ENCODE peak calls at places on chromosome 9, in four cellular contexts. H is upper lobe of right lung, R is choroid plexus epithelial cell, I is PC-3. V is an unnamed sample.

GRCh38 chr9:12740845-12741244 is 34.0 kb upstream of the LURAP1L start:
- DNase-seq in R (no peak), I (no peak), H (no peak), V (peak)

GRCh38 chr9:107983191-107983603 is 493.6 kb upstream of the KLF4 start:
- DNase-seq in I (peak), H (no peak), R (peak), V (peak)

GRCh38 chr9:93013856-93014582 is 44.5 kb upstream of the SUSD3 start:
- DNase-seq in I (no peak), R (peak), H (peak), V (no peak)

GRCh38 chr9:85246566-85246965 is 495.2 kb downstream of the AGTPBP1 start:
- DNase-seq in R (no peak), H (no peak), I (no peak), V (no peak)

GRCh38 chr9:108014353-108014752 is 524.8 kb upstream of the KLF4 start:
- DNase-seq in I (no peak), R (no peak), H (no peak), V (no peak)

GRCh38 chr9:89477395-89477794 is 20.5 kb downstream of the SEMA4D start:
- DNase-seq in H (no peak), I (no peak), R (no peak), V (no peak)

GRCh38 chr9:30670805-30671562 is 1713.5 kb upstream of the ACO1 start:
- DNase-seq in R (no peak), I (no peak), H (no peak), V (no peak)

GRCh38 chr9:86239053-86239770 is 20.2 kb downstream of the C9orf153 start:
- DNase-seq in I (peak), H (no peak), R (peak), V (peak)

GRCh38 chr9:92377904-92378303 is 26.5 kb downstream of the OGN start:
- DNase-seq in I (no peak), R (no peak), H (no peak), V (no peak)

GRCh38 chr9:16458696-16459420 is 411.6 kb downstream of the BNC2 start:
- DNase-seq in H (no peak), I (peak), R (peak), V (peak)

GRCh38 chr9:91253488-91253887 is 108.2 kb downstream of the AUH start:
- DNase-seq in I (no peak), R (peak), H (no peak), V (peak)

GRCh38 chr9:127336708-127337352 is 60.1 kb upstream of the SLC2A8 start:
- DNase-seq in I (peak), H (no peak), R (peak), V (peak)

GRCh38 chr9:126491256-126491879 is 122.4 kb upstream of the LMX1B start:
- DNase-seq in R (peak), I (peak), H (no peak), V (peak)

GRCh38 chr9:4490705-4491620 is 695 bp downstream of the SLC1A1 start:
- DNase-seq in H (peak), I (no peak), R (peak), V (no peak)

GRCh38 chr9:128160603-128160987 is 530 bp downstream of the BBLN start:
- DNase-seq in H (no peak), R (no peak), I (no peak), V (peak)

GRCh38 chr9:126745574-126746411 is 59.0 kb upstream of the ZBTB43 start:
- DNase-seq in H (no peak), R (no peak), I (no peak), V (no peak)

GRCh38 chr9:128702949-128703615 is 779 bp downstream of the PKN3 start:
- DNase-seq in R (no peak), H (peak), I (no peak), V (no peak)

GRCh38 chr9:77063645-77064285 is 44.3 kb downstream of the FOXB2 start:
- DNase-seq in H (no peak), I (peak), R (peak), V (peak)

GRCh38 chr9:125564641-125565040 is 142.4 kb downstream of the MAPKAP1 start:
- DNase-seq in I (no peak), R (no peak), H (no peak), V (no peak)

GRCh38 chr9:92279302-92279701 is 14.2 kb downstream of the IARS1 start:
- DNase-seq in H (no peak), R (no peak), I (no peak), V (no peak)

GRCh38 chr9:83960991-83961390 is 19.0 kb downstream of the HNRNPK start:
- DNase-seq in R (no peak), H (no peak), I (no peak), V (no peak)

GRCh38 chr9:106775960-106776359 is 87.0 kb upstream of the ZNF462 start:
- DNase-seq in I (peak), R (no peak), H (no peak), V (no peak)

GRCh38 chr9:108861464-108861863 is 602 bp upstream of the ACTL7A start:
- DNase-seq in I (no peak), H (no peak), R (no peak), V (no peak)

GRCh38 chr9:20219437-20219836 is 402.9 kb downstream of the MLLT3 start:
- DNase-seq in R (no peak), I (no peak), H (no peak), V (no peak)

GRCh38 chr9:101371813-101372212 is 13.0 kb downstream of the BAAT start:
- DNase-seq in H (no peak), R (no peak), I (no peak), V (no peak)

GRCh38 chr9:101372327-101373118 is 12.3 kb downstream of the BAAT start:
- DNase-seq in H (no peak), I (no peak), R (no peak), V (no peak)

GRCh38 chr9:101376117-101376866 is 8.5 kb downstream of the BAAT start:
- DNase-seq in I (no peak), H (no peak), R (peak), V (peak)

GRCh38 chr9:101380295-101380694 is 4.5 kb downstream of the BAAT start:
- DNase-seq in I (no peak), H (no peak), R (no peak), V (no peak)

GRCh38 chr9:101375546-101375945 is 9.3 kb downstream of the BAAT start:
- DNase-seq in I (no peak), R (no peak), H (no peak), V (peak)
- H3K4me3 ChIP-seq in I (no peak), R (no peak), H (no peak), V (peak)

GRCh38 chr9:2016411-2017208 is 1.5 kb downstream of the SMARCA2 start:
- DNase-seq in H (peak), R (peak), I (peak), V (peak)
- TF ChIP-seq CTCF in H (no peak), R (no peak), I (no peak), V (no peak)

GRCh38 chr9:109862452-109862851 is 82.5 kb downstream of the PALM2AKAP2 start:
- DNase-seq in I (no peak), H (no peak), R (no peak), V (no peak)
- H3K4me3 ChIP-seq in I (no peak), H (no peak), R (no peak), V (no peak)

GRCh38 chr9:80516678-80517077 is 944.9 kb downstream of the TLE4 start:
- DNase-seq in I (no peak), R (no peak), H (no peak), V (no peak)

GRCh38 chr9:80518441-80518840 is 946.7 kb downstream of the TLE4 start:
- DNase-seq in I (no peak), H (no peak), R (no peak), V (no peak)

DNA sequence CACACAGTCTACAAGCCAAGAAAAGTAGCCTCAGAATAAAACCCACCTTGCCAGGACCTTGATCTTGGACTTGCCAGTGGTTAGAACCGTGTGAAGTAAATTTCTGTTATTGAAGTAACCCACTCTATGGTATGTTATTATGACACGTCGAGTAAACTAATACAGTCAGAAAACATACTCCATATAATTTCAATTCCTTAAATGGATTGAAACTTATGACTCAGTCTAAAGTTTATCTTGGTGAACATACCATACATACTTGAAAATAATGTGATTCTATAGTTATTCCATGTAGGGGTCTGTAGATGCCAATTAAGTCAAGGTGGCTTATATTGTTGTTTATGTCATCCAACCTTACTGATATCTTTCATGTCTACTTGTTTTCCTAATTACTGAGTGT is 950.7 kb downstream of the TLE4 start:
- DNase-seq in I (peak), R (peak), H (no peak), V (no peak)
- TF ChIP-seq CTCF in I (no peak), R (no peak), H (no peak), V (no peak)

DNA sequence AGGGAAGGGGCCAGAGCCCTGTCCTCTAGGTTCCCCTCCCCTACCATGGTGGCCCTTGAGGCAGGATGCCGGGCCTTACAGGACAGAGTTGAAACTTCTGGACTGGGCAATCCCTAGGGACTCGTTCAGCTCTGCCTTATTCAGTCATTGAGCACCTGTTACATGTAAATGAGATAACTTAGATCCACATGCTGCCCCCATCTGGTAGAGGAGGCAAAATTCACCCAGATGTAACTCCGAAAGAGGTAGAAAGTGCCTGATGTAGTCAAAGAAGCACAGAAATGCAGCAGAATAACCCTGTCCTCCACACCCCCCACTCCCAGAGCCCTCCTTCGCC is 1.5 kb downstream of the GGTA1 start:
- DNase-seq in R (peak), H (no peak), I (peak), V (peak)
- H3K4me3 ChIP-seq in R (no peak), H (peak), I (peak), V (no peak)

GRCh38 chr9:132183715-132184114 is 21.9 kb downstream of the NTNG2 start:
- DNase-seq in H (no peak), R (no peak), I (peak), V (no peak)

GRCh38 chr9:132190966-132191365 is 29.1 kb downstream of the NTNG2 start:
- DNase-seq in I (no peak), H (no peak), R (no peak), V (no peak)

GRCh38 chr9:132183134-132183533 is 21.3 kb downstream of the NTNG2 start:
- DNase-seq in H (no peak), R (no peak), I (no peak), V (no peak)

GRCh38 chr9:132185164-132186009 is 23.5 kb downstream of the NTNG2 start:
- DNase-seq in R (no peak), I (no peak), H (no peak), V (no peak)

GRCh38 chr9:132187006-132187760 is 25.3 kb downstream of the NTNG2 start:
- DNase-seq in H (no peak), R (no peak), I (no peak), V (no peak)
- TF ChIP-seq CTCF in H (no peak), R (no peak), I (no peak), V (no peak)

GRCh38 chr9:136537411-136537810 is 8.4 kb downstream of the NOTCH1 start:
- DNase-seq in H (no peak), I (no peak), R (no peak), V (no peak)
- H3K4me3 ChIP-seq in H (no peak), I (no peak), R (no peak), V (no peak)